ENCODE peak calls at places on chromosome X, in seven cellular contexts. V is H1, E is neuronal stem cell, C is IMR-90, H is mesendoderm, W is H9, N is trophoblast cell. Q is an unnamed sample.

GRCh38 chrX:25003066-25003849 is 12.5 kb downstream of the ARX start:
- DNase-seq in C (no peak), N (peak; percentile 56), E (no peak), H (peak; percentile 80), W (peak; percentile 79), V (no peak), Q (no peak)

GRCh38 chrX:77742788-77743476 is 43.1 kb downstream of the ATRX start:
- DNase-seq in H (no peak), E (no peak), V (no peak), W (no peak), N (no peak), C (no peak), Q (no peak)

GRCh38 chrX:793216-793770 is 162.7 kb downstream of the SHOX start:
- DNase-seq in C (no peak), E (no peak), V (no peak), H (no peak), N (no peak), W (peak; percentile 45), Q (no peak)

GRCh38 chrX:119990995-119991787 is 47.6 kb upstream of the NKAP start:
- DNase-seq in W (peak; percentile 42), E (no peak), V (no peak), C (no peak), H (no peak), N (no peak), Q (no peak)

GRCh38 chrX:149527705-149528104 is 13.1 kb upstream of the EOLA1 start:
- DNase-seq in E (no peak), V (no peak), N (peak; percentile 31), C (peak; percentile 28), H (peak; percentile 62), W (no peak), Q (peak; percentile 52)

GRCh38 chrX:56600141-56600540 is 36.7 kb downstream of the UBQLN2 start:
- DNase-seq in H (no peak), V (no peak), W (no peak), N (no peak), C (peak; percentile 2), E (no peak), Q (no peak)

GRCh38 chrX:15299945-15300851 is 15.2 kb downstream of the ASB11 start:
- DNase-seq in C (peak; percentile 30), V (no peak), W (no peak), N (no peak), H (peak; percentile 5), E (peak; percentile 0), Q (peak; percentile 12)

GRCh38 chrX:39736219-39737211 is 361.2 kb downstream of the BCOR start:
- DNase-seq in E (no peak), C (peak; percentile 75), N (no peak), V (no peak), H (no peak), W (no peak), Q (peak; percentile 28)

GRCh38 chrX:53713987-53714579 is 27.6 kb upstream of the HUWE1 start:
- DNase-seq in H (no peak), C (peak; percentile 4), W (no peak), N (no peak), V (no peak), E (no peak), Q (no peak)

GRCh38 chrX:97026406-97026805 is 142.7 kb downstream of the RPA4 start:
- DNase-seq in E (peak; percentile 8), C (peak; percentile 5), N (no peak), V (no peak), H (peak; percentile 52), W (no peak), Q (peak; percentile 18)

GRCh38 chrX:7045238-7045955 is 102.1 kb upstream of the STS start:
- DNase-seq in N (no peak), W (no peak), E (no peak), V (no peak), C (no peak), H (no peak), Q (no peak)

GRCh38 chrX:107565005-107565404 is 63.3 kb upstream of the PRPS1 start:
- DNase-seq in C (no peak), H (no peak), V (no peak), N (peak; percentile 4), E (no peak), W (no peak), Q (no peak)

GRCh38 chrX:115494133-115494532 is 66.8 kb upstream of the PLS3 start:
- DNase-seq in W (no peak), V (no peak), H (no peak), C (peak; percentile 9), N (no peak), E (no peak), Q (no peak)

GRCh38 chrX:70476934-70477733 is 32.5 kb downstream of the DLG3 start:
- DNase-seq in W (peak; percentile 68), C (peak; percentile 69), H (peak; percentile 59), N (no peak), V (peak; percentile 36), E (no peak), Q (peak; percentile 87)

GRCh38 chrX:106069048-106069447 is 30.5 kb upstream of the SERPINA7 start:
- DNase-seq in H (no peak), V (no peak), W (no peak), C (no peak), N (no peak), E (no peak), Q (no peak)

GRCh38 chrX:137031517-137032377 is 2.0 kb downstream of the GPR101 start:
- DNase-seq in H (peak; percentile 58), W (peak; percentile 61), C (peak; percentile 10), V (no peak), N (no peak), E (no peak), Q (peak; percentile 51)

GRCh38 chrX:128619490-128619889 is 567.3 kb upstream of the ACTRT1 start:
- DNase-seq in V (no peak), C (no peak), W (no peak), H (peak; percentile 28), N (no peak), E (no peak), Q (no peak)
- H2BK5ac ChIP-seq in V (no peak overlapping the region), C (no peak overlapping the region), W (no peak overlapping the region), H (no peak overlapping the region), N (no peak overlapping the region), E (no peak overlapping the region), Q (no peak overlapping the region)

GRCh38 chrX:143466130-143466529 is 51.1 kb downstream of the SPANXN3 start:
- DNase-seq in C (no peak), V (no peak), E (no peak), N (no peak), H (no peak), W (no peak), Q (no peak)
- H2BK120ac ChIP-seq in C (no peak overlapping the region), V (no peak overlapping the region), E (no peak overlapping the region), N (no peak overlapping the region), H (no peak overlapping the region), W (no peak overlapping the region), Q (no peak overlapping the region)

DNA sequence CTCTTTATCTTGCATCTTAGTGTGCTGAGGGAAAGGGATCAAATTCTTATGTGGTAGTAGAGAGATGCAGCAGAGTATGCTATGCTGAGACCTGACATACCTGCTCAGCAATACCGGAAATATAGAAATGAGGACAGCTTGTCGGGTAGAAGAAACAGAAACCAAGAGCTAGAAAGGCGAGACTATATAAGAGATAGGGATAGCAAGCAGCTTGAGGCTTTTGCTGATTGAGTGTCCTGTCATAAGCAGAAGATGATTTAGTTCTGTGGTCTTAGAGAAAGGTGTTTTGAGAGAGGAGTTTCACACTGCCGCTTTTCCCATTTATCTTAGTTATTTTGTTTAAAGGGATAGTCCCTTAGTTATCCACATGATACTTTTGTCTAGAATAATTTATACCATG is 31.7 kb downstream of the USP9X start:
- DNase-seq in N (no peak), V (no peak), W (no peak), C (no peak), E (no peak), H (no peak), Q (no peak)
- H3K4me1 ChIP-seq in N (no peaks in the 10 kb centered on the region), V (peaks cover 20% of the 10 kb centered on the region), W (peaks cover 10% of the 10 kb centered on the region), C (no peaks in the 10 kb centered on the region), E (peaks cover 2% of the 10 kb centered on the region), H (no peaks in the 10 kb centered on the region), Q (no peaks in the 10 kb centered on the region)

GRCh38 chrX:130246084-130246483 is 22.6 kb downstream of the ZNF280C start:
- DNase-seq in V (no peak), H (no peak), N (peak; percentile 19), C (no peak), W (no peak), E (no peak), Q (peak; percentile 18)
- H2BK5ac ChIP-seq in V (no peak overlapping the region), H (no peak overlapping the region), N (no peak overlapping the region), C (peak overlapping the region; percentile 41), W (no peak overlapping the region), E (no peak overlapping the region), Q (no peak overlapping the region)

GRCh38 chrX:154441984-154442707 is 1.8 kb upstream of the FAM50A start:
- DNase-seq in N (no peak), W (no peak), E (no peak), C (no peak), H (no peak), V (no peak), Q (no peak)

GRCh38 chrX:154445776-154446175 is 1.8 kb downstream of the FAM50A start:
- DNase-seq in E (no peak), C (no peak), V (no peak), H (no peak), N (no peak), W (no peak), Q (no peak)

GRCh38 chrX:154443479-154443910 is 446 bp upstream of the FAM50A start:
- DNase-seq in E (no peak), W (no peak), H (peak; percentile 35), N (peak; percentile 40), C (no peak), V (no peak), Q (peak; percentile 7)

GRCh38 chrX:154444755-154445246 is 860 bp downstream of the FAM50A start:
- DNase-seq in N (no peak), H (no peak), E (no peak), V (no peak), W (no peak), C (no peak), Q (no peak)

DNA sequence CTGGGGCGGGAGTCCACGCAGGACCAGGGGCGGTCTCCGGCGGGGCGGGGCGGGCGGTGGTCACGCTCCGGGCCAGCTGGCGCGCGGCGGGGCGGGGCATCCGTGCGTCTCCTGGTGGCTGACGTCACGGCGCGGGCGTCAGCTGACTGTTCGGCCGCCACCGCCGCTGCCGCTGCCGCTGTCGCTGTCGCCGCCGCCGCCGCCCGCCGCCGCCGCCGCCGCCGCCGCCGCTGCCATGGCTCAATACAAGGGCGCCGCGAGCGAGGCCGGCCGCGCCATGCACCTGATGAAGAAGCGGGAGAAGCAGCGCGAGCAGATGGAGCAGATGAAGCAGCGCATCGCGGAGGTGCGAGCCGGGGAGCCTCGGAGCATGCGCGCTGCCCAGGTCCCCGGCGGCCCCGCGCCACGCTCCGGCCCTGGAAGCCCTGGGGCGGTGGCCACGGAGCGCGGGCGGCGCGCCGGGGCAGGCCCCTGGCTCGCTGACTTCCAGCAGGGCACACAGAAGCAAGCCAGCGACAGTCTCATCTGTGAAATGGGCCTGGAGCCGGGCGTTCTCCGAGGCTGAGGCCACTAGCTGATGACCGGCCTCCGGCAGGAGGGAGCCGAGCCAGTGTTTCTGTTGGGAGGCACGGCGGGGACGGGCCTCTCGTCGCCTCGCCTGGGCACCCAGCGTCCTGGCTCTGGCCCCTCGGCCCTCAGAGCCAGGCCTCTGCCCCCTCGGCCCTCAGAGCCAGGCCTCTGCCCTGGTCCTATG is at the start of gene FAM50A:
- DNase-seq in V (no peak), W (peak; percentile 51), C (peak; percentile 42), H (peak; percentile 51), E (no peak), N (peak; percentile 69), Q (peak; percentile 65)
- H2BK120ac ChIP-seq in V (no peak within 1 kb of the TSS), W (no peak within 1 kb of the TSS), C (no peak within 1 kb of the TSS), H (no peak within 1 kb of the TSS), E (no peak within 1 kb of the TSS), N (peak within 1 kb of the TSS; percentile 91), Q (peak within 1 kb of the TSS; percentile 83)